ENCODE peak calls at places on chromosomes 1 and 21, in eight cellular contexts. W, X, P, Y, N, U, R and A are unnamed samples.

GRCh38 chr1:222820159-222820732 is 5.4 kb downstream of the DISP1 start:
- DNase-seq in W (no peak), X (no peak), P (no peak), Y (no peak), N (no peak), U (no peak), R (no peak), A (no peak)

GRCh38 chr1:43582162-43582566 is 51.5 kb downstream of the PTPRF start:
- DNase-seq in W (peak; percentile 62), X (peak; percentile 92), P (peak; percentile 97), Y (peak; percentile 55), N (peak; percentile 99), U (no peak), R (no peak), A (peak; percentile 74)

GRCh38 chr1:48499211-48499610 is 27.2 kb upstream of the SPATA6 start:
- DNase-seq in W (no peak), X (no peak), P (no peak), Y (no peak), N (no peak), U (no peak), R (no peak), A (no peak)

GRCh38 chr1:33272930-33273329 is 16.6 kb downstream of the ZNF362 start:
- DNase-seq in W (no peak), X (no peak), P (no peak), Y (no peak), N (no peak), U (no peak), R (no peak), A (no peak)

GRCh38 chr1:10745383-10745782 is 51.1 kb downstream of the CASZ1 start:
- DNase-seq in W (no peak), X (no peak), P (no peak), Y (no peak), N (no peak), U (no peak), R (no peak), A (no peak)

GRCh38 chr1:247268390-247269045 is 12.6 kb downstream of the VN1R5 start:
- DNase-seq in W (no peak), X (no peak), P (no peak), Y (no peak), N (no peak), U (no peak), R (no peak), A (peak; percentile 28)

GRCh38 chr1:248404024-248404423 is 1.2 kb downstream of the OR2T1 start:
- DNase-seq in W (no peak), X (no peak), P (peak; percentile 12), Y (no peak), N (no peak), U (no peak), R (no peak), A (peak; percentile 0)

GRCh38 chr1:177873238-177873637 is 96.6 kb downstream of the SEC16B start:
- DNase-seq in W (peak; percentile 61), X (peak; percentile 94), P (peak; percentile 46), Y (no peak), N (peak; percentile 89), U (no peak), R (no peak), A (peak; percentile 75)

GRCh38 chr21:36454079-36454478 is 25.8 kb downstream of the CLDN14 start:
- DNase-seq in W (no peak), X (no peak), P (no peak), Y (no peak), N (no peak), U (no peak), R (no peak), A (no peak)

GRCh38 chr1:147676306-147677085 is 6.2 kb upstream of the ACP6 start:
- DNase-seq in W (no peak), X (peak; percentile 60), P (no peak), Y (no peak), N (peak; percentile 93), U (no peak), R (no peak), A (peak; percentile 86)

GRCh38 chr1:205434738-205435137 is 12.9 kb upstream of the LEMD1 start:
- DNase-seq in W (no peak), X (no peak), P (no peak), Y (no peak), N (no peak), U (no peak), R (no peak), A (no peak)

GRCh38 chr1:27544818-27545612 is 55.0 kb upstream of the WASF2 start:
- DNase-seq in W (no peak), X (peak; percentile 55), P (no peak), Y (peak; percentile 71), N (no peak), U (no peak), R (no peak), A (peak; percentile 38)

GRCh38 chr1:237591353-237591752 is 299.4 kb downstream of the ZP4 start:
- DNase-seq in W (no peak), X (no peak), P (no peak), Y (no peak), N (no peak), U (no peak), R (no peak), A (no peak)

GRCh38 chr1:111920221-111921024 is 69.0 kb downstream of the KCND3 start:
- DNase-seq in W (peak; percentile 3), X (peak; percentile 6), P (no peak), Y (no peak), N (peak; percentile 53), U (no peak), R (no peak), A (peak; percentile 38)

GRCh38 chr1:181151378-181152326 is 63.2 kb downstream of the IER5 start:
- DNase-seq in W (no peak), X (peak; percentile 40), P (no peak), Y (no peak), N (no peak), U (no peak), R (no peak), A (peak; percentile 59)

GRCh38 chr1:91735266-91735845 is 150.6 kb downstream of the TGFBR3 start:
- DNase-seq in W (no peak), X (no peak), P (no peak), Y (no peak), N (no peak), U (no peak), R (no peak), A (no peak)

GRCh38 chr1:38125837-38126520 is 79.4 kb upstream of the POU3F1 start:
- DNase-seq in W (no peak), X (no peak), P (no peak), Y (no peak), N (no peak), U (no peak), R (no peak), A (no peak)

GRCh38 chr1:232627645-232628334 is 2.1 kb downstream of the SIPA1L2 start:
- DNase-seq in W (no peak), X (no peak), P (peak; percentile 48), Y (no peak), N (peak; percentile 45), U (peak; percentile 47), R (no peak), A (peak; percentile 30)

GRCh38 chr1:34711936-34712688 is 42.7 kb upstream of the GJB5 start:
- DNase-seq in W (no peak), X (no peak), P (no peak), Y (no peak), N (no peak), U (no peak), R (no peak), A (no peak)

GRCh38 chr1:67193700-67194099 is 27.4 kb downstream of the IL23R start:
- DNase-seq in W (no peak), X (no peak), P (no peak), Y (no peak), N (no peak), U (no peak), R (no peak), A (no peak)

GRCh38 chr1:189708674-189709073 is 769.0 kb downstream of the BRINP3 start:
- DNase-seq in W (no peak), X (no peak), P (peak; percentile 17), Y (no peak), N (peak; percentile 34), U (no peak), R (no peak), A (no peak)